ENCODE peak calls at places on chromosomes 13 and 19, in eight cellular contexts. F is right lobe of liver, P is H9, M is astrocyte, Q is ovary, D is neural progenitor cell, T is endodermal cell, U is psoas muscle. L is an unnamed sample. For H3K4me1, the result is how much of the 10 kb centered on the place peaks cover.

GRCh38 chr19:35483089-35483488 is 7.2 kb downstream of the KRTDAP start:
- DNase-seq in F (no peak), P (no peak), M (no peak), Q (no peak), D (no peak), T (no peak), U (no peak), L (no peak)

GRCh38 chr19:2488942-2489731 is 13.2 kb downstream of the GADD45B start:
- DNase-seq in F (peak), P (no peak), M (no peak), Q (no peak), D (peak), T (peak), U (peak), L (no peak)

GRCh38 chr19:15452111-15453047 is 2.6 kb upstream of the WIZ start:
- DNase-seq in F (peak), P (peak), M (peak), Q (peak), D (peak), T (peak), U (peak), L (peak)

GRCh38 chr13:56187331-56187730 is 953.4 kb upstream of the PRR20A start:
- DNase-seq in F (no peak), P (no peak), M (no peak), Q (no peak), D (no peak), T (no peak), U (no peak), L (no peak)

GRCh38 chr19:7541828-7542443 is 6.4 kb downstream of the PNPLA6 start:
- DNase-seq in F (no peak), P (no peak), M (no peak), Q (no peak), D (no peak), T (no peak), U (no peak), L (no peak)

GRCh38 chr19:19475845-19476828 is 39.2 kb downstream of the TSSK6 start:
- DNase-seq in F (no peak), P (peak), M (no peak), Q (no peak), D (peak), T (peak), U (no peak), L (no peak)

GRCh38 chr13:103104340-103104739 is 38.1 kb upstream of the SLC10A2 start:
- DNase-seq in F (no peak), P (peak), M (no peak), Q (no peak), D (no peak), T (peak), U (no peak), L (no peak)

GRCh38 chr13:49400755-49401659 is 42.9 kb downstream of the CAB39L start:
- DNase-seq in F (no peak), P (no peak), M (peak), Q (peak), D (peak), T (no peak), U (no peak), L (peak)

GRCh38 chr19:49809155-49809986 is 3.7 kb downstream of the FUZ start:
- DNase-seq in F (peak), P (peak), M (peak), Q (peak), D (peak), T (peak), U (peak), L (no peak)

GRCh38 chr19:20367811-20368294 is 197.7 kb downstream of the ZNF737 start:
- DNase-seq in F (no peak), P (peak), M (no peak), Q (no peak), D (peak), T (peak), U (no peak), L (no peak)

GRCh38 chr13:94268661-94269060 is 210.8 kb downstream of the DCT start:
- DNase-seq in F (no peak), P (no peak), M (peak), Q (no peak), D (no peak), T (no peak), U (no peak), L (no peak)

GRCh38 chr13:23956106-23956505 is 58.8 kb upstream of the C1QTNF9B start:
- DNase-seq in F (no peak), P (no peak), M (peak), Q (no peak), D (no peak), T (no peak), U (no peak), L (no peak)

GRCh38 chr19:3210347-3211017 is 14.0 kb upstream of the CELF5 start:
- DNase-seq in F (no peak), P (peak), M (no peak), Q (no peak), D (peak), T (peak), U (peak), L (peak)

GRCh38 chr13:40657307-40657706 is 9.1 kb downstream of the FOXO1 start:
- DNase-seq in F (no peak), P (no peak), M (no peak), Q (no peak), D (no peak), T (no peak), U (no peak), L (no peak)

GRCh38 chr13:40651866-40652587 is 14.4 kb downstream of the FOXO1 start:
- DNase-seq in F (peak), P (peak), M (no peak), Q (no peak), D (no peak), T (peak), U (no peak), L (no peak)

GRCh38 chr13:40652588-40652940 is 13.9 kb downstream of the FOXO1 start:
- DNase-seq in F (no peak), P (no peak), M (no peak), Q (no peak), D (no peak), T (no peak), U (no peak), L (no peak)

GRCh38 chr13:40656358-40656757 is 10.1 kb downstream of the FOXO1 start:
- DNase-seq in F (no peak), P (no peak), M (no peak), Q (no peak), D (no peak), T (no peak), U (no peak), L (no peak)

GRCh38 chr13:40653558-40654318 is 12.7 kb downstream of the FOXO1 start:
- DNase-seq in F (no peak), P (no peak), M (peak), Q (no peak), D (peak), T (no peak), U (no peak), L (no peak)
- H3K4me1 ChIP-seq in F (under half), P (under half), M (under half), Q (under half), D (under half), T (under half), U (half or more), L (half or more)

DNA sequence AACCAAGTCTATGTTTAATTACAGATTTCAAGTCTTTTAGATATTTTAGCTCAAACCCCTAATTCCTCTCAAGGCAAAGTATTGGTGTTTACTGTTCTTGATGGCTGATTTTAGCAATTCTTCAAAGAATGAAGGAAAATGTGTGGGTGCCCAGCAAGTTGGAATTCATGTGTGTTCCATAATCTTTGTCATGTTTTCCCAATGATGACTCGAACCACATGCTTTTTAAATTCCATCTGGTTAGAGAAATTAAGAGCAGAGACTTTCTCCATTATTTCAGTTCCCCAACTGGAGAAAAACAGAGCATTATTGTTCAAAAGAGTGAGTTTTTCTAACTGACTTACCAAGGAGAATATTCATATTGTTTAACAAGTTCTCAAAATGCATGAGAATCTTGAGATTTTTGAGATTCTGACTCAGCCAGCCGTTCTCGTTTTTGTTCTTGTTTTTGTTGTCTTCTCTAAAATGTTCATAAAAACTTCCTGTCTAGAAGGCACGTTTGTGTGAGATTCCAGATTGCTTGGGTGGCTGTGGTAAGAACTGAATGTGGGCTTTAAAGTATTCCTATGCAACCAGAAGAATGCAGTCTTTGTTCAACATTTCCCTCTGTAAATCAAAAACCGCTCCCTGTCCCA is 404.7 kb downstream of the IRS2 start:
- DNase-seq in F (no peak), P (no peak), M (peak), Q (no peak), D (no peak), T (no peak), U (no peak), L (no peak)
- H3K4me1 ChIP-seq in F (under half), P (under half), M (under half), Q (under half), D (under half), T (under half), U (under half), L (under half)

GRCh38 chr13:39768962-39769361 is 113.5 kb downstream of the COG6 start:
- DNase-seq in F (no peak), P (no peak), M (no peak), Q (no peak), D (no peak), T (no peak), U (no peak), L (no peak)

GRCh38 chr13:39770514-39770913 is 115.1 kb downstream of the COG6 start:
- DNase-seq in F (no peak), P (no peak), M (no peak), Q (no peak), D (no peak), T (no peak), U (no peak), L (no peak)

GRCh38 chr13:39767791-39768564 is 112.5 kb downstream of the COG6 start:
- DNase-seq in F (no peak), P (no peak), M (no peak), Q (no peak), D (peak), T (peak), U (no peak), L (no peak)

GRCh38 chr13:39765801-39766463 is 110.5 kb downstream of the COG6 start:
- DNase-seq in F (peak), P (peak), M (peak), Q (peak), D (peak), T (peak), U (peak), L (peak)

GRCh38 chr13:39766464-39767167 is 111.2 kb downstream of the COG6 start:
- DNase-seq in F (no peak), P (no peak), M (no peak), Q (no peak), D (no peak), T (no peak), U (no peak), L (no peak)
- H3K4me1 ChIP-seq in F (under half), P (under half), M (under half), Q (under half), D (under half), T (under half), U (under half), L (under half)

GRCh38 chr19:13104848-13105646 is 2.4 kb upstream of the LYL1 start:
- DNase-seq in F (peak), P (no peak), M (no peak), Q (no peak), D (no peak), T (no peak), U (no peak), L (no peak)

GRCh38 chr19:13102666-13103584 is at the start of gene LYL1:
- DNase-seq in F (peak), P (peak), M (no peak), Q (peak), D (peak), T (peak), U (peak), L (peak)

GRCh38 chr19:13102416-13102665 is 317 bp downstream of the LYL1 start:
- DNase-seq in F (no peak), P (no peak), M (no peak), Q (no peak), D (no peak), T (no peak), U (no peak), L (no peak)

GRCh38 chr19:13103585-13103923 is 896 bp upstream of the LYL1 start:
- DNase-seq in F (no peak), P (peak), M (no peak), Q (no peak), D (no peak), T (no peak), U (no peak), L (no peak)

GRCh38 chr19:13103961-13104847 is 1.5 kb upstream of the LYL1 start:
- DNase-seq in F (peak), P (peak), M (no peak), Q (peak), D (peak), T (peak), U (peak), L (no peak)
- H3K4me1 ChIP-seq in F (under half), P (under half), M (under half), Q (under half), D (under half), T (under half), U (under half), L (under half)

GRCh38 chr13:27258637-27259377 is 7.4 kb downstream of the RPL21 start:
- DNase-seq in F (no peak), P (no peak), M (no peak), Q (no peak), D (no peak), T (no peak), U (no peak), L (no peak)
- H3K4me1 ChIP-seq in F (under half), P (under half), M (under half), Q (under half), D (under half), T (under half), U (under half), L (half or more)